ENCODE peak calls at places on chromosomes 13 and 19, in nine cellular contexts. A, T, W, X, F, R, N, Q and Z are unnamed samples.

GRCh38 chr13:58795715-58796114 is 1164.2 kb downstream of the PCDH17 start:
- DNase-seq in A (no peak), T (no peak), W (no peak), X (no peak), F (no peak), R (no peak), N (no peak), Q (no peak), Z (no peak)

GRCh38 chr13:45143346-45143751 is 23.0 kb downstream of the GTF2F2 start:
- DNase-seq in A (no peak), T (no peak), W (no peak), X (no peak), F (no peak), R (no peak), N (no peak), Q (no peak), Z (no peak)

GRCh38 chr19:17455711-17456123 is 5.0 kb downstream of the NXNL1 start:
- DNase-seq in A (no peak), T (no peak), W (no peak), X (no peak), F (peak), R (peak), N (no peak), Q (no peak), Z (no peak)

GRCh38 chr13:73820688-73821087 is 313.5 kb downstream of the KLF12 start:
- DNase-seq in A (no peak), T (no peak), W (no peak), X (no peak), F (no peak), R (no peak), N (no peak), Q (no peak), Z (no peak)

GRCh38 chr13:75760182-75760981 is 124.3 kb downstream of the LMO7 start:
- DNase-seq in A (peak), T (no peak), W (no peak), X (peak), F (peak), R (no peak), N (peak), Q (no peak), Z (no peak)

GRCh38 chr19:7142771-7143170 is 73.3 kb downstream of the ZNF557 start:
- DNase-seq in A (no peak), T (no peak), W (no peak), X (no peak), F (no peak), R (no peak), N (no peak), Q (no peak), Z (no peak)

GRCh38 chr19:51799311-51799997 is 4.5 kb downstream of the FPR3 start:
- DNase-seq in A (no peak), T (peak), W (peak), X (peak), F (peak), R (peak), N (no peak), Q (no peak), Z (no peak)

GRCh38 chr13:113151745-113152707 is 6.4 kb upstream of the PROZ start:
- DNase-seq in A (no peak), T (peak), W (no peak), X (no peak), F (no peak), R (peak), N (no peak), Q (no peak), Z (no peak)

GRCh38 chr13:112619730-112620639 is 32.0 kb upstream of the TUBGCP3 start:
- DNase-seq in A (no peak), T (no peak), W (no peak), X (no peak), F (peak), R (peak), N (no peak), Q (no peak), Z (no peak)

GRCh38 chr19:43464089-43464775 is 1.2 kb downstream of the LYPD3 start:
- DNase-seq in A (no peak), T (no peak), W (no peak), X (no peak), F (peak), R (no peak), N (no peak), Q (peak), Z (no peak)

GRCh38 chr19:16315825-16316505 is 8.7 kb upstream of the KLF2 start:
- DNase-seq in A (no peak), T (peak), W (no peak), X (no peak), F (no peak), R (peak), N (no peak), Q (no peak), Z (no peak)

GRCh38 chr19:10182847-10183246 is 11.9 kb downstream of the DNMT1 start:
- DNase-seq in A (no peak), T (no peak), W (no peak), X (no peak), F (no peak), R (no peak), N (no peak), Q (no peak), Z (no peak)

GRCh38 chr13:28409648-28410047 is 85.3 kb downstream of the FLT1 start:
- DNase-seq in A (no peak), T (no peak), W (no peak), X (no peak), F (no peak), R (no peak), N (no peak), Q (no peak), Z (no peak)

GRCh38 chr13:46119883-46120614 is 15.2 kb upstream of the CPB2 start:
- DNase-seq in A (peak), T (no peak), W (peak), X (no peak), F (no peak), R (peak), N (no peak), Q (no peak), Z (no peak)

GRCh38 chr19:56350416-56351045 is 35.9 kb upstream of the ZSCAN5A start:
- DNase-seq in A (peak), T (peak), W (no peak), X (peak), F (peak), R (peak), N (peak), Q (no peak), Z (peak)

GRCh38 chr19:1155352-1156304 is 18.4 kb downstream of the SBNO2 start:
- DNase-seq in A (no peak), T (no peak), W (no peak), X (no peak), F (no peak), R (no peak), N (no peak), Q (no peak), Z (no peak)

GRCh38 chr13:97235549-97236206 is 13.5 kb downstream of the MBNL2 start:
- DNase-seq in A (no peak), T (no peak), W (no peak), X (no peak), F (no peak), R (no peak), N (no peak), Q (no peak), Z (no peak)

GRCh38 chr13:95644611-95645052 is at the start of gene DZIP1:
- DNase-seq in A (peak), T (peak), W (peak), X (peak), F (peak), R (peak), N (peak), Q (peak), Z (no peak)

GRCh38 chr13:25872871-25873607 is 178.8 kb downstream of the SHISA2 start:
- DNase-seq in A (no peak), T (no peak), W (no peak), X (no peak), F (no peak), R (no peak), N (no peak), Q (no peak), Z (no peak)

GRCh38 chr13:103044054-103044453 is 22.2 kb downstream of the SLC10A2 start:
- DNase-seq in A (no peak), T (no peak), W (no peak), X (no peak), F (no peak), R (no peak), N (no peak), Q (no peak), Z (no peak)